ENCODE peak calls at places on chromosomes 3 and 15, in four cellular contexts. Z is ecto neural progenitor cell, Y is nucleus accumbens, T is memory B cell. L is an unnamed sample.

GRCh38 chr15:35596261-35596660 is 50.3 kb upstream of the DPH6 start:
- DNase-seq in Z (no peak), Y (no peak), T (no peak), L (no peak)

GRCh38 chr15:69145694-69146492 is 14.5 kb upstream of the GLCE start:
- DNase-seq in Z (no peak), Y (no peak), T (no peak), L (peak; percentile 33)

GRCh38 chr3:61571516-61572336 is 10.4 kb downstream of the PTPRG start:
- DNase-seq in Z (no peak), Y (no peak), T (no peak), L (no peak)

GRCh38 chr15:65595960-65596359 is 15.0 kb downstream of the INTS14 start:
- DNase-seq in Z (no peak), Y (no peak), T (no peak), L (no peak)

GRCh38 chr3:16205156-16205870 is 30.8 kb downstream of the GALNT15 start:
- DNase-seq in Z (no peak), Y (no peak), T (no peak), L (no peak)

GRCh38 chr15:70617076-70617910 is 146.1 kb downstream of the UACA start:
- DNase-seq in Z (no peak), Y (no peak), T (no peak), L (peak; percentile 58)

GRCh38 chr3:74409066-74409465 is 205.4 kb downstream of the CNTN3 start:
- DNase-seq in Z (no peak), Y (no peak), T (no peak), L (no peak)

GRCh38 chr15:96535148-96535547 is 204.6 kb downstream of the NR2F2 start:
- DNase-seq in Z (no peak), Y (no peak), T (no peak), L (no peak)

GRCh38 chr3:184632551-184632950 is 71.0 kb downstream of the EPHB3 start:
- DNase-seq in Z (no peak), Y (no peak), T (no peak), L (no peak)

GRCh38 chr3:135229018-135229495 is 434.0 kb downstream of the EPHB1 start:
- DNase-seq in Z (no peak), Y (no peak), T (no peak), L (peak; percentile 100)

GRCh38 chr3:61774279-61774890 is 213.0 kb downstream of the PTPRG start:
- DNase-seq in Z (no peak), Y (no peak), T (no peak), L (no peak)

GRCh38 chr3:184262166-184262926 is 993 bp upstream of the CAMK2N2 start:
- DNase-seq in Z (no peak), Y (no peak), T (no peak), L (peak; percentile 91)

GRCh38 chr15:39135989-39136388 is 444.9 kb upstream of the THBS1 start:
- DNase-seq in Z (no peak), Y (no peak), T (no peak), L (no peak)

GRCh38 chr3:156356537-156357363 is 198.2 kb downstream of the SSR3 start:
- DNase-seq in Z (no peak), Y (no peak), T (no peak), L (no peak)

GRCh38 chr15:22947101-22948000 is 32.8 kb downstream of the CYFIP1 start:
- DNase-seq in Z (no peak), Y (no peak), T (no peak), L (no peak)

GRCh38 chr3:32436816-32437189 is 45.1 kb downstream of the CMTM7 start:
- DNase-seq in Z (no peak), Y (no peak), T (no peak), L (no peak)

GRCh38 chr3:60756636-60757035 is 494.6 kb downstream of the FHIT start:
- DNase-seq in Z (no peak), Y (no peak), T (no peak), L (no peak)

GRCh38 chr3:145182196-145182911 is 978.6 kb downstream of the PLOD2 start:
- DNase-seq in Z (no peak), Y (no peak), T (no peak), L (no peak)

GRCh38 chr15:20106026-20106425 is 435.6 kb downstream of the GOLGA6L6 start:
- DNase-seq in Z (peak; percentile 43), Y (no peak), T (no peak), L (no peak)

GRCh38 chr3:23455084-23455483 is 252.0 kb downstream of the UBE2E2 start:
- DNase-seq in Z (no peak), Y (no peak), T (no peak), L (no peak)